ENCODE peak calls at places on chromosomes 7 and 10, in four cellular contexts. O is HCT116, H is HepG2, E is K562. Y is an unnamed sample.

GRCh38 chr10:100743626-100744135 is 1.7 kb upstream of the PAX2 start:
- DNase-seq in E (peak; percentile 70), H (peak; percentile 47), O (peak; percentile 80), Y (no peak)

GRCh38 chr7:28354601-28355062 is 57.7 kb upstream of the CREB5 start:
- DNase-seq in H (no peak), O (no peak), E (no peak), Y (peak; percentile 20)

GRCh38 chr10:118754132-118754555 is 626 bp downstream of the CACUL1 start:
- DNase-seq in H (peak; percentile 35), E (peak; percentile 52), O (no peak), Y (no peak)

GRCh38 chr7:69814421-69814962 is 216.2 kb downstream of the AUTS2 start:
- DNase-seq in E (no peak), H (no peak), O (no peak), Y (no peak)

GRCh38 chr7:7738622-7739021 is 20.2 kb upstream of the RPA3 start:
- DNase-seq in E (no peak), O (no peak), H (no peak), Y (no peak)

GRCh38 chr7:4742051-4742573 is 33.3 kb upstream of the AP5Z1 start:
- DNase-seq in O (no peak), E (no peak), H (peak; percentile 91), Y (no peak)

GRCh38 chr10:112230325-112230988 is 46.9 kb upstream of the GPAM start:
- DNase-seq in H (peak; percentile 59), O (no peak), E (no peak), Y (no peak)

GRCh38 chr10:65320256-65321026 is 1605.4 kb upstream of the LRRTM3 start:
- DNase-seq in O (no peak), E (no peak), H (no peak), Y (no peak)

GRCh38 chr7:143171697-143172096 is 11.5 kb upstream of the TAS2R39 start:
- DNase-seq in H (no peak), E (no peak), O (no peak), Y (no peak)

GRCh38 chr7:138520742-138521141 is 60.7 kb downstream of the TRIM24 start:
- DNase-seq in H (no peak), E (no peak), O (no peak), Y (no peak)

GRCh38 chr10:132168571-132169030 is 18.1 kb upstream of the DPYSL4 start:
- DNase-seq in H (no peak), O (no peak), E (no peak), Y (no peak)

GRCh38 chr10:114709966-114710365 is 51.9 kb upstream of the ABLIM1 start:
- DNase-seq in O (no peak), E (no peak), H (no peak), Y (peak; percentile 36)

GRCh38 chr10:38003588-38003987 is 6.9 kb upstream of the ZNF33A start:
- DNase-seq in E (peak; percentile 80), O (no peak), H (no peak), Y (no peak)

GRCh38 chr10:29409241-29410051 is 120.6 kb downstream of the LYZL1 start:
- DNase-seq in H (peak; percentile 47), E (peak; percentile 87), O (peak; percentile 43), Y (peak; percentile 22)

DNA sequence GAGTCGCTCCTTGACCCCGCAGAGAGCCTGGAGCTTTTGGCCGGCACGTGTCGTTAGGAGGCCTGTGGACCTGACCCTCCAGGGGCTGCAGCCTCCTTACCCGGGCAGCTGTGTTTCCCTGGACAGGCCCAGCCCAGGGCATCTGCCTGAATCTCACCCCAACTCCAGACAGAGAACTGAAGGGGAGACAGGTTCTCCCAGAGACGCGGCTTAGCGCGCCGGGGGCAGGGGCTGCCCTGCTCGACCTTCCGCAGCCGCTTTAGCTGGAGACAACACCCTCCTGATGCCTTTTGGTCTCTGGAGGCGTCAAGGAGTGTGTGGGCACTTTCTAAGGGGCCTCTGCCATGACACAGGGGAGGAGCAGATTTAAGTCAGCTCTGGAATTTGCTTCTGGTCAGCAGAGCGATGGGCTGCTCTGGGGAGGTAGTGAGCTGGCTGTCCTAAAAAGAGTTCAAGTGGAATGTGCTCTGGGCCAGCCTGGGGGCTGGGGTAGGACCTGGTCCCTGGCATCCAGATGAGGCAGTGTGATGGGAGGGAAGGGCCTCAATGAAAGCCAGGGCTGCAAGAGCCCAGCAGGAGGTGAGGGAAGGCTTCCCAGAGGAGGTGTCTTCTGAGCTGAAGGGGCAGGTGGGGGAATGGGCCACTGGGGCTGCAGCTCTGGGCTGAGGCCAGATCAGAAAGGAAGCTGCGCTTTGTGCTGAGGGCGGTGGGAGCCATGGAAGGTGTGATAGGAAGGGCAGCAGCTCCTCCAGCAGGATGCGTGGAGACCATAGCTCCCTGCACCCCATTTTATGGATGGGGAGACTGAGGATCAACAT is 5.8 kb downstream of the GRIFIN start:
- DNase-seq in H (no peak), E (no peak), O (no peak), Y (no peak)
- H3K27ac ChIP-seq in H (no peak overlapping the region), E (no peak overlapping the region), O (no peak overlapping the region), Y (no peak overlapping the region)

DNA sequence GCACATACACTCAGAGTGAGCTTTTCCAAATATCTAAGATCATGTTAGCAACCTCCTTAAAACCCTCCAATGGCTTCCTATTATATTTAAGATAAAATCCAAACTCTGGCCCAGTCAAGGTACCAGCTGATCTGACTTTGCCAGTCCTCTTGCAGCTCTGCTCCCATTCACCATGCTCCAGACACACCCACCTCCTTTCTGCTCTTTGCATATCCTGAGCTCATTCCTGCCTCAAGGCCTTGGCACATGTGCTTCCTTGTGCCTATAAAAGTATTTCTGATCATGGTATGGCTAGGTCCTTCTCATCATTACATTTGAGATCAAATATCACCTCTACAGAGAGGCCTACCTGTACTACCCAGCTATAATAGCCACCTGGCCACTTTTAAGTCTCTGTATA is 27.5 kb downstream of the XPNPEP1 start:
- DNase-seq in E (no peak), H (no peak), O (no peak), Y (no peak)
- H3K4me1 ChIP-seq in E (peaks cover 2% of the 10 kb centered on the region), H (peaks cover 13% of the 10 kb centered on the region), O (peaks cover 4% of the 10 kb centered on the region), Y (no peaks in the 10 kb centered on the region)

GRCh38 chr10:69847883-69848282 is 46.2 kb downstream of the COL13A1 start:
- DNase-seq in O (no peak), E (no peak), H (no peak), Y (no peak)
- TF ChIP-seq TCF7L2 in O (no peak), E (no peak), H (no peak), Y (no peak)

DNA sequence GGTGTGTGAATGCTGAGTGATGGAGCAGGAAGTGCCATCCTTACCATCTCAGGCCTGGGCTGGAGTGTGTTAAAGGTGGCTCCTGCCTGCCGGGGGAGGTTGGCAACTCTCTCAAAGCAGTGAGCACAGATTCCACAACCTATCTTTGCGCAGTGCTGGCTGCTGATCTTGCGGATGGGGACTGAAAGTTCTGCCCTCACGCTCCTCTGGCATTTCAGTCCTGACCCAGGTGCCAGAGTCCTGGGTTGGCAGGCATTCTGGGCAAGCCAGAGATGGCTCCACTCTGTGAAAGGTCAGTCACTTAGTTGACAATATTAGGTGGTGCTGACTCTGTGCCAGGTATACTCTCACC is 315.5 kb downstream of the RPS24 start:
- DNase-seq in H (no peak), O (no peak), E (no peak), Y (no peak)
- H3K27ac ChIP-seq in H (no peak overlapping the region), O (no peak overlapping the region), E (no peak overlapping the region), Y (no peak overlapping the region)

GRCh38 chr10:110267246-110267645 is 37.5 kb downstream of the SMNDC1 start:
- DNase-seq in H (no peak), E (no peak), O (no peak), Y (no peak)

GRCh38 chr10:110268442-110268841 is 36.3 kb downstream of the SMNDC1 start:
- DNase-seq in O (no peak), E (no peak), H (no peak), Y (no peak)

GRCh38 chr10:110268931-110269640 is 35.6 kb downstream of the SMNDC1 start:
- DNase-seq in E (no peak), H (no peak), O (no peak), Y (no peak)

GRCh38 chr10:110263164-110263563 is 41.6 kb downstream of the SMNDC1 start:
- DNase-seq in H (no peak), O (no peak), E (no peak), Y (no peak)

GRCh38 chr10:110265573-110266193 is 39.0 kb downstream of the SMNDC1 start:
- DNase-seq in O (no peak), E (peak; percentile 33), H (no peak), Y (no peak)
- H3K4me1 ChIP-seq in O (no peaks in the 10 kb centered on the region), E (no peaks in the 10 kb centered on the region), H (peaks cover 24% of the 10 kb centered on the region), Y (no peaks in the 10 kb centered on the region)

GRCh38 chr10:133238066-133238804 is 580 bp downstream of the VENTX start:
- DNase-seq in O (no peak), H (no peak), E (no peak), Y (no peak)
- TF ChIP-seq TCF7L2 in O (no peak), H (no peak), E (no peak), Y (no peak)